ENCODE peak calls at places on chromosomes 13 and 19, in four cellular contexts. Y is stimulated activated CD4-positive, alpha-beta T cell treated with anti-CD3 and anti-CD28 coated beads, Interleukin-15, amount 100 ng/mL, for 48 hours; Q is cardiac muscle cell; Z is ecto neural progenitor cell. X is an unnamed sample.

GRCh38 chr13:23739597-23739996 is 149.6 kb downstream of the MIPEP start:
- DNase-seq in Y (no peak), Q (no peak), Z (no peak), X (no peak)

GRCh38 chr13:86856996-86857395 is 814.2 kb upstream of the SLITRK5 start:
- DNase-seq in Y (no peak), Q (no peak), Z (no peak), X (no peak)

GRCh38 chr19:39152066-39152465 is 26.5 kb downstream of the PAK4 start:
- DNase-seq in Y (no peak), Q (no peak), Z (no peak), X (no peak)

GRCh38 chr19:1400281-1401137 is 833 bp downstream of the GAMT start:
- DNase-seq in Y (no peak), Q (peak), Z (no peak), X (no peak)

GRCh38 chr13:108609353-108609752 is 20.1 kb upstream of the MYO16 start:
- DNase-seq in Y (no peak), Q (peak), Z (no peak), X (no peak)

GRCh38 chr19:32464279-32464678 is 58.7 kb downstream of the DPY19L3 start:
- DNase-seq in Y (no peak), Q (peak), Z (no peak), X (peak)

GRCh38 chr19:3968556-3969434 is 2.1 kb downstream of the DAPK3 start:
- DNase-seq in Y (no peak), Q (peak), Z (peak), X (peak)

GRCh38 chr13:52061587-52061986 is 37.1 kb downstream of the UTP14C start:
- DNase-seq in Y (no peak), Q (peak), Z (no peak), X (no peak)

GRCh38 chr13:85665286-85665685 is 133.9 kb downstream of the SLITRK6 start:
- DNase-seq in Y (no peak), Q (no peak), Z (no peak), X (no peak)

GRCh38 chr19:29672933-29673336 is 7.7 kb downstream of the PLEKHF1 start:
- DNase-seq in Y (peak), Q (no peak), Z (no peak), X (no peak)

X was measured in HAP-1.